ENCODE peak calls at places on chromosomes 11 and 22, in five cellular contexts. U is cardiac muscle cell, D is tibial artery, Y is adipocyte, R is aorta. K is an unnamed sample.

GRCh38 chr11:82038151-82038550 is 695.5 kb downstream of the FAM181B start:
- DNase-seq in U (no peak), D (no peak), Y (no peak), R (no peak), K (no peak)

GRCh38 chr11:9562716-9563115 is 10.8 kb upstream of the WEE1 start:
- DNase-seq in U (no peak), D (no peak), Y (no peak), R (no peak), K (peak; percentile 71)

GRCh38 chr22:44546686-44547310 is 48.8 kb upstream of the RTL6 start:
- DNase-seq in U (peak; percentile 37), D (peak; percentile 34), Y (no peak), R (no peak), K (no peak)

GRCh38 chr11:93541154-93541553 is 2.0 kb downstream of the SMCO4 start:
- DNase-seq in U (no peak), D (no peak), Y (no peak), R (no peak), K (no peak)

GRCh38 chr11:11297578-11297977 is 55.5 kb downstream of the CSNK2A3 start:
- DNase-seq in U (no peak), D (no peak), Y (no peak), R (no peak), K (no peak)

GRCh38 chr22:17269607-17270261 is 50.5 kb upstream of the ADA2 start:
- DNase-seq in U (no peak), D (no peak), Y (no peak), R (no peak), K (no peak)

GRCh38 chr11:97060184-97060583 is 670.4 kb downstream of the JRKL start:
- DNase-seq in U (no peak), D (no peak), Y (no peak), R (no peak), K (no peak)

GRCh38 chr11:1508986-1509385 is 22.4 kb upstream of the MOB2 start:
- DNase-seq in U (no peak), D (peak; percentile 67), Y (no peak), R (peak; percentile 28), K (no peak)

GRCh38 chr22:44933829-44934735 is 75.7 kb downstream of the PHF21B start:
- DNase-seq in U (no peak), D (no peak), Y (no peak), R (no peak), K (no peak)

GRCh38 chr22:47406180-47406723 is 643.8 kb downstream of the TBC1D22A start:
- DNase-seq in U (no peak), D (peak; percentile 37), Y (no peak), R (no peak), K (no peak)
- H3K27me3 ChIP-seq in U (no peaks in the 10 kb centered on the region), D (no peaks in the 10 kb centered on the region), Y (peaks cover 47% of the 10 kb centered on the region), R (no peaks in the 10 kb centered on the region), K (peaks cover 5% of the 10 kb centered on the region)

GRCh38 chr11:106021181-106021966 is 666 bp downstream of the MSANTD4 start:
- DNase-seq in U (no peak), D (no peak), Y (peak; percentile 91), R (no peak), K (no peak)
- H3K27me3 ChIP-seq in U (no peaks in the 10 kb centered on the region), D (no peaks in the 10 kb centered on the region), Y (no peaks in the 10 kb centered on the region), R (no peaks in the 10 kb centered on the region), K (no peaks in the 10 kb centered on the region)

GRCh38 chr11:64058494-64058893 is 22.8 kb downstream of the FLRT1 start:
- DNase-seq in U (no peak), D (no peak), Y (no peak), R (no peak), K (no peak)
- H3K27me3 ChIP-seq in U (no peaks in the 10 kb centered on the region), D (no peaks in the 10 kb centered on the region), Y (peaks cover 6% of the 10 kb centered on the region), R (no peaks in the 10 kb centered on the region), K (no peaks in the 10 kb centered on the region)

GRCh38 chr11:112381578-112381977 is 120.9 kb upstream of the PLET1 start:
- DNase-seq in U (no peak), D (no peak), Y (no peak), R (no peak), K (no peak)
- H3K27me3 ChIP-seq in U (no peaks in the 10 kb centered on the region), D (no peaks in the 10 kb centered on the region), Y (no peaks in the 10 kb centered on the region), R (no peaks in the 10 kb centered on the region), K (no peaks in the 10 kb centered on the region)

K was measured in MM.1S.